ENCODE peak calls at places on chromosomes 6 and 20, in eight cellular contexts. I is spleen, V is left ventricle myocardium inferior, A is tibial artery, U is tibial nerve, R is H9, X is IMR-90, K is ovary. T is an unnamed sample. For H3K4me1, the result is how much of the 10 kb centered on the place peaks cover.

GRCh38 chr6:149938571-149939462 is 3.0 kb upstream of the ULBP2 start:
- DNase-seq in I (peak), V (no peak), A (no peak), U (no peak), R (no peak), X (no peak), K (no peak), T (peak)

GRCh38 chr20:53080969-53081871 is 109.1 kb downstream of the TSHZ2 start:
- DNase-seq in I (no peak), V (no peak), A (no peak), U (no peak), R (no peak), X (peak), K (no peak), T (no peak)

GRCh38 chr20:2260250-2260649 is 35.6 kb upstream of the TGM3 start:
- DNase-seq in I (no peak), V (no peak), A (no peak), U (no peak), R (no peak), X (no peak), K (no peak), T (no peak)

GRCh38 chr20:32142991-32143390 is 33.5 kb downstream of the TM9SF4 start:
- DNase-seq in I (peak), V (no peak), A (no peak), U (no peak), R (no peak), X (no peak), K (peak), T (no peak)

GRCh38 chr6:119742188-119742803 is 392.7 kb upstream of the MAN1A1 start:
- DNase-seq in I (peak), V (peak), A (peak), U (peak), R (peak), X (peak), K (no peak), T (peak)

GRCh38 chr6:16741112-16742016 is 19.9 kb downstream of the ATXN1 start:
- DNase-seq in I (no peak), V (no peak), A (no peak), U (no peak), R (no peak), X (peak), K (no peak), T (no peak)

GRCh38 chr20:402898-403581 is 5.1 kb upstream of the RBCK1 start:
- DNase-seq in I (no peak), V (no peak), A (no peak), U (no peak), R (no peak), X (no peak), K (no peak), T (no peak)

GRCh38 chr20:61986762-61987321 is 78.8 kb downstream of the TAF4 start:
- DNase-seq in I (no peak), V (no peak), A (no peak), U (no peak), R (no peak), X (no peak), K (no peak), T (no peak)

GRCh38 chr20:3071610-3072529 is at the start of gene OXT:
- DNase-seq in I (peak), V (peak), A (no peak), U (no peak), R (peak), X (no peak), K (no peak), T (peak)

GRCh38 chr6:30542915-30543314 is 13.4 kb downstream of the GNL1 start:
- DNase-seq in I (no peak), V (no peak), A (no peak), U (no peak), R (no peak), X (peak), K (no peak), T (no peak)

GRCh38 chr6:17193376-17193775 is 87.8 kb upstream of the RBM24 start:
- DNase-seq in I (no peak), V (no peak), A (no peak), U (no peak), R (no peak), X (no peak), K (no peak), T (no peak)

GRCh38 chr6:155274533-155274932 is 10.7 kb downstream of the CLDN20 start:
- DNase-seq in I (no peak), V (no peak), A (no peak), U (no peak), R (no peak), X (peak), K (no peak), T (no peak)

GRCh38 chr20:62887147-62887859 is 25.7 kb upstream of the TCFL5 start:
- DNase-seq in I (no peak), V (peak), A (no peak), U (no peak), R (no peak), X (peak), K (no peak), T (peak)

GRCh38 chr6:169933839-169934698 is 182.6 kb downstream of the ERMARD start:
- DNase-seq in I (no peak), V (peak), A (peak), U (no peak), R (no peak), X (no peak), K (peak), T (peak)

GRCh38 chr6:125995972-125996580 is 9.7 kb downstream of the TRMT11 start:
- DNase-seq in I (peak), V (peak), A (no peak), U (no peak), R (peak), X (peak), K (peak), T (peak)

GRCh38 chr20:23643665-23644064 is 5.9 kb upstream of the CST3 start:
- DNase-seq in I (no peak), V (no peak), A (no peak), U (no peak), R (no peak), X (no peak), K (no peak), T (no peak)

GRCh38 chr6:41273699-41274098 is 12.8 kb downstream of the TREM1 start:
- DNase-seq in I (no peak), V (no peak), A (no peak), U (no peak), R (peak), X (no peak), K (no peak), T (no peak)

GRCh38 chr6:41274291-41274690 is 12.2 kb downstream of the TREM1 start:
- DNase-seq in I (no peak), V (no peak), A (no peak), U (no peak), R (no peak), X (no peak), K (no peak), T (no peak)

GRCh38 chr6:41275489-41275888 is 11.0 kb downstream of the TREM1 start:
- DNase-seq in I (no peak), V (no peak), A (no peak), U (no peak), R (no peak), X (no peak), K (no peak), T (no peak)

GRCh38 chr6:41271901-41272395 is 14.5 kb downstream of the TREM1 start:
- DNase-seq in I (peak), V (peak), A (peak), U (no peak), R (no peak), X (no peak), K (no peak), T (no peak)

DNA sequence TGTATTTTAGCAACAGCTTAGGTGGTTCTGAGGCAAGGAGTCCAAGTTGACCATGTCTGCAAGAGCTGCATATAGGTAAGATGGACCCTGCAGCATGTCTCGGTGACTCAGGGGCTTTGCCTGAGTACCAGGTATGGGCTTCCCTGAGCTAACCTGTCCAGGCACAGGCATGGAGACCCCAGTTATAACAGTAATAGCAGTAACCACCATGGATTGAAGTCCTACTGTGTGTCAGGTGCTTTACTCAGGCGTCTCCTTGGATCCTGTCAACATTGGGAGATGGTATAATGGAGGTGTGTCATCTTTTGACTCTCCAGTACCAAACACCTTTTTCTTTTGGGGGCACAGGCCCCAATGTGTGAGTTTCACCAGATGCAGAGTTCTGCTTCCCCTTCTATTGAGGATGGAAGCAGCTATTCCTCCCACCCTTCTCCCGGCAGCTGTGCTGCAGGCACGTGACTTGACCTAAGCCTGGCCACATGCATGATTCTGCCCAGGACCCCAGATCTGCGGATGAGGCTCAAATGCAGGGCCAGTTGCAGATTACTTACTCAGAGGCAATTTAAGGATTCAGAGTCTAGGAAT is 13.8 kb downstream of the TREM1 start:
- DNase-seq in I (no peak), V (no peak), A (no peak), U (no peak), R (no peak), X (no peak), K (no peak), T (no peak)
- H3K4me1 ChIP-seq in I (under half), V (under half), A (under half), U (under half), R (under half), X (under half), K (under half), T (under half)

GRCh38 chr6:159943101-159943632 is 25.7 kb upstream of the IGF2R start:
- DNase-seq in I (no peak), V (peak), A (peak), U (no peak), R (no peak), X (peak), K (no peak), T (no peak)

GRCh38 chr6:159939591-159940016 is 29.3 kb upstream of the IGF2R start:
- DNase-seq in I (no peak), V (peak), A (peak), U (no peak), R (no peak), X (no peak), K (no peak), T (no peak)

GRCh38 chr6:159943965-159944598 is 24.8 kb upstream of the IGF2R start:
- DNase-seq in I (no peak), V (no peak), A (no peak), U (no peak), R (no peak), X (no peak), K (no peak), T (no peak)

GRCh38 chr6:159945801-159946392 is 23.0 kb upstream of the IGF2R start:
- DNase-seq in I (no peak), V (no peak), A (no peak), U (no peak), R (no peak), X (no peak), K (no peak), T (no peak)

GRCh38 chr6:159941286-159942113 is 27.4 kb upstream of the IGF2R start:
- DNase-seq in I (no peak), V (no peak), A (no peak), U (no peak), R (no peak), X (peak), K (no peak), T (no peak)
- TF ChIP-seq CTCF in I (no peak), V (peak), A (peak), U (peak), R (peak), X (peak), K (no peak), T (no peak)

DNA sequence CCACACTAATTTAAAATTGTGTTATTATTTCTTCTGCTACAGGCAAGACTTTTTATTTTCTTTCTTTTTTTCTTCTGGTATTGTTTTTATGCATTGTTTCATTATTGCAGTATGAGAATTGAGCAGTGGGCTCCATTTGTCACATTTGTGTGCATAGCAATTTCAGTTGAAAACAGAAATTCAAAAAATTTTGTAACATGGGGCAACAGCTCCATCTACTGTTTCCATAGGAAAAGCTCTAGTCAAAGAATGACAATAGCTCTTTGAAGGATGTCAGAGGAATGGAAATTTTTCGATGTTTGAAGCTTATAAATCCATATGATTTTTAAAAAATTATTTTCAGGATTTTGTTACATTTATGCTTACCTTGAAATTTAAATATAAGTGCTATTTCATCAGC is 194.7 kb downstream of the COL9A1 start:
- DNase-seq in I (no peak), V (no peak), A (no peak), U (no peak), R (no peak), X (peak), K (no peak), T (no peak)
- H3K4me1 ChIP-seq in I (under half), V (under half), A (under half), U (under half), R (under half), X (under half), K (under half), T (under half)

GRCh38 chr20:64220420-64220819 is 35.1 kb upstream of the PCMTD2 start:
- DNase-seq in I (no peak), V (no peak), A (no peak), U (no peak), R (no peak), X (no peak), K (no peak), T (no peak)
- TF ChIP-seq CTCF in I (no peak), V (no peak), A (no peak), U (no peak), R (no peak), X (no peak), K (no peak), T (no peak)

T was measured in thyroid gland.